ENCODE peak calls at places on chromosome 16, in seven cellular contexts. One of them, this sample, is unnamed.

GRCh38 chr16:86491643-86492030 is 18.7 kb upstream of the FOXF1 start:
- DNase-seq in NCI-H2081: no peak
- DNase-seq in stimulated activated CD8-positive, alpha-beta memory T cell treated with anti-CD3 and anti-CD28 coated beads, Interleukin-2, amount 100 ng/mL, for 48 hours: no peak
- DNase-seq in iris pigment epithelial cell: no peak
- DNase-seq in Right ventricle myocardium superior: no peak
- DNase-seq in fibroblast of the aortic adventitia: no peak
- DNase-seq in CD8-positive, alpha-beta T cell: no peak
- DNase-seq in this sample: no peak

GRCh38 chr16:88483392-88483641 is 30.2 kb downstream of the ZFPM1 start:
- DNase-seq in iris pigment epithelial cell: no peak
- DNase-seq in fibroblast of the aortic adventitia: no peak
- DNase-seq in CD8-positive, alpha-beta T cell: no peak
- DNase-seq in Right ventricle myocardium superior: no peak
- DNase-seq in stimulated activated CD8-positive, alpha-beta memory T cell treated with anti-CD3 and anti-CD28 coated beads, Interleukin-2, amount 100 ng/mL, for 48 hours: no peak
- DNase-seq in NCI-H2081: no peak
- DNase-seq in this sample: no peak

GRCh38 chr16:12229759-12230594 is 253.4 kb downstream of the SNX29 start:
- DNase-seq in Right ventricle myocardium superior: no peak
- DNase-seq in CD8-positive, alpha-beta T cell: no peak
- DNase-seq in fibroblast of the aortic adventitia: peak; percentile 31
- DNase-seq in NCI-H2081: peak; percentile 12
- DNase-seq in iris pigment epithelial cell: peak; percentile 73
- DNase-seq in stimulated activated CD8-positive, alpha-beta memory T cell treated with anti-CD3 and anti-CD28 coated beads, Interleukin-2, amount 100 ng/mL, for 48 hours: no peak
- DNase-seq in this sample: peak; percentile 42

GRCh38 chr16:76565542-76565941 is 288.3 kb downstream of the CNTNAP4 start:
- DNase-seq in fibroblast of the aortic adventitia: no peak
- DNase-seq in NCI-H2081: no peak
- DNase-seq in CD8-positive, alpha-beta T cell: no peak
- DNase-seq in stimulated activated CD8-positive, alpha-beta memory T cell treated with anti-CD3 and anti-CD28 coated beads, Interleukin-2, amount 100 ng/mL, for 48 hours: no peak
- DNase-seq in iris pigment epithelial cell: no peak
- DNase-seq in Right ventricle myocardium superior: no peak
- DNase-seq in this sample: no peak

GRCh38 chr16:12010388-12011251 is 34.1 kb downstream of the SNX29 start:
- DNase-seq in NCI-H2081: no peak
- DNase-seq in Right ventricle myocardium superior: no peak
- DNase-seq in fibroblast of the aortic adventitia: peak; percentile 21
- DNase-seq in stimulated activated CD8-positive, alpha-beta memory T cell treated with anti-CD3 and anti-CD28 coated beads, Interleukin-2, amount 100 ng/mL, for 48 hours: no peak
- DNase-seq in CD8-positive, alpha-beta T cell: no peak
- DNase-seq in iris pigment epithelial cell: no peak
- DNase-seq in this sample: peak; percentile 51

GRCh38 chr16:89293276-89294143 is 76.0 kb downstream of the ZNF778 start:
- DNase-seq in NCI-H2081: no peak
- DNase-seq in stimulated activated CD8-positive, alpha-beta memory T cell treated with anti-CD3 and anti-CD28 coated beads, Interleukin-2, amount 100 ng/mL, for 48 hours: no peak
- DNase-seq in fibroblast of the aortic adventitia: no peak
- DNase-seq in iris pigment epithelial cell: no peak
- DNase-seq in Right ventricle myocardium superior: peak; percentile 36
- DNase-seq in CD8-positive, alpha-beta T cell: no peak
- DNase-seq in this sample: no peak

GRCh38 chr16:67936124-67936875 is at the start of gene PSMB10:
- DNase-seq in NCI-H2081: no peak
- DNase-seq in Right ventricle myocardium superior: peak; percentile 68
- DNase-seq in stimulated activated CD8-positive, alpha-beta memory T cell treated with anti-CD3 and anti-CD28 coated beads, Interleukin-2, amount 100 ng/mL, for 48 hours: no peak
- DNase-seq in iris pigment epithelial cell: peak; percentile 82
- DNase-seq in fibroblast of the aortic adventitia: peak; percentile 73
- DNase-seq in CD8-positive, alpha-beta T cell: peak; percentile 31
- DNase-seq in this sample: peak; percentile 74

GRCh38 chr16:82329504-82330192 is 159.6 kb upstream of the MPHOSPH6 start:
- DNase-seq in fibroblast of the aortic adventitia: no peak
- DNase-seq in CD8-positive, alpha-beta T cell: no peak
- DNase-seq in Right ventricle myocardium superior: no peak
- DNase-seq in iris pigment epithelial cell: no peak
- DNase-seq in NCI-H2081: peak; percentile 94
- DNase-seq in stimulated activated CD8-positive, alpha-beta memory T cell treated with anti-CD3 and anti-CD28 coated beads, Interleukin-2, amount 100 ng/mL, for 48 hours: no peak
- DNase-seq in this sample: no peak

GRCh38 chr16:58336332-58337089 is 41.7 kb upstream of the PRSS54 start:
- DNase-seq in stimulated activated CD8-positive, alpha-beta memory T cell treated with anti-CD3 and anti-CD28 coated beads, Interleukin-2, amount 100 ng/mL, for 48 hours: peak; percentile 75
- DNase-seq in iris pigment epithelial cell: peak; percentile 65
- DNase-seq in NCI-H2081: peak; percentile 70
- DNase-seq in fibroblast of the aortic adventitia: peak; percentile 73
- DNase-seq in Right ventricle myocardium superior: peak; percentile 90
- DNase-seq in CD8-positive, alpha-beta T cell: peak; percentile 78
- DNase-seq in this sample: peak; percentile 84

GRCh38 chr16:23962001-23962400 is 126.2 kb downstream of the PRKCB start:
- DNase-seq in stimulated activated CD8-positive, alpha-beta memory T cell treated with anti-CD3 and anti-CD28 coated beads, Interleukin-2, amount 100 ng/mL, for 48 hours: no peak
- DNase-seq in Right ventricle myocardium superior: no peak
- DNase-seq in NCI-H2081: no peak
- DNase-seq in CD8-positive, alpha-beta T cell: no peak
- DNase-seq in iris pigment epithelial cell: no peak
- DNase-seq in fibroblast of the aortic adventitia: no peak
- DNase-seq in this sample: no peak

GRCh38 chr16:84053237-84053636 is 10.6 kb upstream of the SLC38A8 start:
- DNase-seq in Right ventricle myocardium superior: no peak
- DNase-seq in iris pigment epithelial cell: no peak
- DNase-seq in fibroblast of the aortic adventitia: no peak
- DNase-seq in stimulated activated CD8-positive, alpha-beta memory T cell treated with anti-CD3 and anti-CD28 coated beads, Interleukin-2, amount 100 ng/mL, for 48 hours: no peak
- DNase-seq in CD8-positive, alpha-beta T cell: no peak
- DNase-seq in NCI-H2081: no peak
- DNase-seq in this sample: no peak

GRCh38 chr16:82530883-82531282 is 95.9 kb upstream of the CDH13 start:
- DNase-seq in Right ventricle myocardium superior: no peak
- DNase-seq in iris pigment epithelial cell: no peak
- DNase-seq in fibroblast of the aortic adventitia: no peak
- DNase-seq in CD8-positive, alpha-beta T cell: no peak
- DNase-seq in NCI-H2081: no peak
- DNase-seq in stimulated activated CD8-positive, alpha-beta memory T cell treated with anti-CD3 and anti-CD28 coated beads, Interleukin-2, amount 100 ng/mL, for 48 hours: no peak
- DNase-seq in this sample: no peak

GRCh38 chr16:66605177-66605999 is 884 bp downstream of the CMTM3 start:
- DNase-seq in fibroblast of the aortic adventitia: peak; percentile 12
- DNase-seq in iris pigment epithelial cell: peak; percentile 53
- DNase-seq in stimulated activated CD8-positive, alpha-beta memory T cell treated with anti-CD3 and anti-CD28 coated beads, Interleukin-2, amount 100 ng/mL, for 48 hours: peak; percentile 29
- DNase-seq in NCI-H2081: no peak
- DNase-seq in Right ventricle myocardium superior: peak; percentile 82
- DNase-seq in CD8-positive, alpha-beta T cell: peak; percentile 20
- DNase-seq in this sample: peak; percentile 62

GRCh38 chr16:11497851-11498289 is 88.8 kb downstream of the LITAF start:
- DNase-seq in NCI-H2081: no peak
- DNase-seq in stimulated activated CD8-positive, alpha-beta memory T cell treated with anti-CD3 and anti-CD28 coated beads, Interleukin-2, amount 100 ng/mL, for 48 hours: no peak
- DNase-seq in fibroblast of the aortic adventitia: peak; percentile 49
- DNase-seq in CD8-positive, alpha-beta T cell: no peak
- DNase-seq in iris pigment epithelial cell: peak; percentile 76
- DNase-seq in Right ventricle myocardium superior: no peak
- DNase-seq in this sample: no peak

GRCh38 chr16:11506816-11507305 is 79.9 kb downstream of the LITAF start:
- DNase-seq in Right ventricle myocardium superior: no peak
- DNase-seq in stimulated activated CD8-positive, alpha-beta memory T cell treated with anti-CD3 and anti-CD28 coated beads, Interleukin-2, amount 100 ng/mL, for 48 hours: no peak
- DNase-seq in fibroblast of the aortic adventitia: no peak
- DNase-seq in iris pigment epithelial cell: no peak
- DNase-seq in NCI-H2081: no peak
- DNase-seq in CD8-positive, alpha-beta T cell: no peak
- DNase-seq in this sample: no peak

GRCh38 chr16:48246066-48246465 is 1.3 kb downstream of the ABCC11 start:
- DNase-seq in NCI-H2081: no peak
- DNase-seq in iris pigment epithelial cell: peak; percentile 31
- DNase-seq in fibroblast of the aortic adventitia: peak; percentile 68
- DNase-seq in stimulated activated CD8-positive, alpha-beta memory T cell treated with anti-CD3 and anti-CD28 coated beads, Interleukin-2, amount 100 ng/mL, for 48 hours: no peak
- DNase-seq in Right ventricle myocardium superior: no peak
- DNase-seq in CD8-positive, alpha-beta T cell: no peak
- DNase-seq in this sample: peak; percentile 12